ENCODE peak calls at places on chromosomes 1 and 21, in five cellular contexts. One of them, this sample, is unnamed.

GRCh38 chr1:36764796-36765195 is 269.5 kb downstream of the GRIK3 start:
- DNase-seq in psoas muscle: no peak
- DNase-seq in HL-60: no peak
- DNase-seq in GM03348: no peak
- DNase-seq in aorta: no peak
- DNase-seq in this sample: peak; percentile 49

GRCh38 chr1:19504796-19505693 is 19.7 kb upstream of the CAPZB start:
- DNase-seq in psoas muscle: no peak
- DNase-seq in HL-60: no peak
- DNase-seq in GM03348: peak; percentile 31
- DNase-seq in aorta: no peak
- DNase-seq in this sample: no peak

GRCh38 chr1:997728-998050 is 2.2 kb downstream of the HES4 start:
- DNase-seq in psoas muscle: peak; percentile 47
- DNase-seq in HL-60: no peak
- DNase-seq in GM03348: no peak
- DNase-seq in aorta: no peak
- DNase-seq in this sample: no peak

GRCh38 chr1:201500670-201501120 is 6.2 kb downstream of the CSRP1 start:
- DNase-seq in psoas muscle: no peak
- DNase-seq in HL-60: no peak
- DNase-seq in GM03348: no peak
- DNase-seq in aorta: peak; percentile 61
- DNase-seq in this sample: no peak

GRCh38 chr1:67214420-67215174 is 48.3 kb downstream of the IL23R start:
- DNase-seq in psoas muscle: no peak
- DNase-seq in HL-60: no peak
- DNase-seq in GM03348: peak; percentile 24
- DNase-seq in aorta: no peak
- DNase-seq in this sample: peak; percentile 2

GRCh38 chr1:203127672-203128611 is at the start of gene ADORA1:
- DNase-seq in psoas muscle: peak; percentile 76
- DNase-seq in HL-60: no peak
- DNase-seq in GM03348: peak; percentile 87
- DNase-seq in aorta: peak; percentile 75
- DNase-seq in this sample: peak; percentile 37

GRCh38 chr1:28370220-28371010 is 875 bp downstream of the PHACTR4 start:
- DNase-seq in psoas muscle: no peak
- DNase-seq in HL-60: no peak
- DNase-seq in GM03348: peak; percentile 71
- DNase-seq in aorta: no peak
- DNase-seq in this sample: no peak

GRCh38 chr1:211515090-211516023 is 23.4 kb upstream of the RD3 start:
- DNase-seq in psoas muscle: peak; percentile 84
- DNase-seq in HL-60: peak; percentile 55
- DNase-seq in GM03348: peak; percentile 96
- DNase-seq in aorta: peak; percentile 86
- DNase-seq in this sample: peak; percentile 44

GRCh38 chr21:35811115-35811806 is 249.1 kb downstream of the SETD4 start:
- DNase-seq in psoas muscle: no peak
- DNase-seq in HL-60: no peak
- DNase-seq in GM03348: no peak
- DNase-seq in aorta: no peak
- DNase-seq in this sample: no peak

GRCh38 chr1:214552174-214552608 is 789 bp upstream of the PTPN14 start:
- DNase-seq in psoas muscle: peak; percentile 56
- DNase-seq in HL-60: no peak
- DNase-seq in GM03348: peak; percentile 85
- DNase-seq in aorta: peak; percentile 76
- DNase-seq in this sample: peak; percentile 28

GRCh38 chr1:41880951-41881885 is 37.5 kb downstream of the HIVEP3 start:
- DNase-seq in psoas muscle: no peak
- DNase-seq in HL-60: no peak
- DNase-seq in GM03348: no peak
- DNase-seq in aorta: no peak
- DNase-seq in this sample: no peak

GRCh38 chr1:12356004-12356890 is 126.4 kb downstream of the VPS13D start:
- DNase-seq in psoas muscle: no peak
- DNase-seq in HL-60: no peak
- DNase-seq in GM03348: no peak
- DNase-seq in aorta: no peak
- DNase-seq in this sample: no peak

GRCh38 chr21:25772680-25773079 is 37.9 kb downstream of the GABPA start:
- DNase-seq in psoas muscle: no peak
- DNase-seq in HL-60: no peak
- DNase-seq in GM03348: no peak
- DNase-seq in aorta: no peak
- DNase-seq in this sample: no peak

GRCh38 chr1:21955474-21956281 is 18.6 kb upstream of the HSPG2 start:
- DNase-seq in psoas muscle: peak; percentile 69
- DNase-seq in HL-60: no peak
- DNase-seq in GM03348: no peak
- DNase-seq in aorta: no peak
- DNase-seq in this sample: no peak

GRCh38 chr1:92329356-92330129 is 30.7 kb downstream of the RPAP2 start:
- DNase-seq in psoas muscle: no peak
- DNase-seq in HL-60: no peak
- DNase-seq in GM03348: no peak
- DNase-seq in aorta: no peak
- DNase-seq in this sample: no peak

GRCh38 chr21:44750675-44751025 is 39.3 kb upstream of the TSPEAR start:
- DNase-seq in psoas muscle: peak; percentile 30
- DNase-seq in HL-60: no peak
- DNase-seq in GM03348: no peak
- DNase-seq in aorta: no peak
- DNase-seq in this sample: no peak

GRCh38 chr21:34345892-34346291 is 17.9 kb upstream of the KCNE2 start:
- DNase-seq in psoas muscle: no peak
- DNase-seq in HL-60: no peak
- DNase-seq in GM03348: peak; percentile 26
- DNase-seq in aorta: no peak
- DNase-seq in this sample: no peak

GRCh38 chr1:230328342-230329015 is 97.7 kb downstream of the PGBD5 start:
- DNase-seq in psoas muscle: no peak
- DNase-seq in HL-60: no peak
- DNase-seq in GM03348: no peak
- DNase-seq in aorta: no peak
- DNase-seq in this sample: no peak

This sample was measured in NCI-H1694.